ENCODE peak calls at places on chromosomes 11 and 22, in five cellular contexts. One of them, this sample, is unnamed.

GRCh38 chr11:125069008-125069407 is 5.9 kb downstream of the SLC37A2 start:
- DNase-seq in dorsolateral prefrontal cortex: no peak
- DNase-seq in A549: no peak
- DNase-seq in endothelial cell: no peak
- DNase-seq in osteocyte: no peak
- DNase-seq in this sample: no peak

GRCh38 chr11:7490535-7490934 is 5.2 kb downstream of the OLFML1 start:
- DNase-seq in osteocyte: no peak
- DNase-seq in endothelial cell: no peak
- DNase-seq in dorsolateral prefrontal cortex: no peak
- DNase-seq in A549: no peak
- DNase-seq in this sample: no peak

GRCh38 chr11:68354181-68354872 is 41.9 kb downstream of the LRP5 start:
- DNase-seq in endothelial cell: no peak
- DNase-seq in dorsolateral prefrontal cortex: no peak
- DNase-seq in osteocyte: peak; percentile 94
- DNase-seq in A549: peak; percentile 91
- DNase-seq in this sample: no peak

GRCh38 chr11:125166347-125166841 is 1.8 kb downstream of the PKNOX2 start:
- DNase-seq in endothelial cell: peak; percentile 45
- DNase-seq in osteocyte: no peak
- DNase-seq in A549: no peak
- DNase-seq in dorsolateral prefrontal cortex: no peak
- DNase-seq in this sample: no peak

GRCh38 chr11:61874460-61874809 is 16.9 kb downstream of the FADS3 start:
- DNase-seq in endothelial cell: no peak
- DNase-seq in dorsolateral prefrontal cortex: no peak
- DNase-seq in osteocyte: no peak
- DNase-seq in A549: no peak
- DNase-seq in this sample: no peak

GRCh38 chr11:33476945-33477584 is 219.9 kb downstream of the HIPK3 start:
- DNase-seq in dorsolateral prefrontal cortex: no peak
- DNase-seq in osteocyte: no peak
- DNase-seq in A549: no peak
- DNase-seq in endothelial cell: no peak
- DNase-seq in this sample: no peak

GRCh38 chr11:59112494-59112893 is 5.5 kb downstream of the FAM111B start:
- DNase-seq in endothelial cell: no peak
- DNase-seq in dorsolateral prefrontal cortex: no peak
- DNase-seq in A549: no peak
- DNase-seq in osteocyte: no peak
- DNase-seq in this sample: no peak

GRCh38 chr11:73154178-73154577 is 12.1 kb upstream of the FCHSD2 start:
- DNase-seq in endothelial cell: no peak
- DNase-seq in A549: no peak
- DNase-seq in osteocyte: no peak
- DNase-seq in dorsolateral prefrontal cortex: no peak
- DNase-seq in this sample: peak; percentile 54

GRCh38 chr11:113871331-113871730 is 4.0 kb downstream of the USP28 start:
- DNase-seq in osteocyte: no peak
- DNase-seq in A549: no peak
- DNase-seq in dorsolateral prefrontal cortex: no peak
- DNase-seq in endothelial cell: no peak
- DNase-seq in this sample: no peak

DNA sequence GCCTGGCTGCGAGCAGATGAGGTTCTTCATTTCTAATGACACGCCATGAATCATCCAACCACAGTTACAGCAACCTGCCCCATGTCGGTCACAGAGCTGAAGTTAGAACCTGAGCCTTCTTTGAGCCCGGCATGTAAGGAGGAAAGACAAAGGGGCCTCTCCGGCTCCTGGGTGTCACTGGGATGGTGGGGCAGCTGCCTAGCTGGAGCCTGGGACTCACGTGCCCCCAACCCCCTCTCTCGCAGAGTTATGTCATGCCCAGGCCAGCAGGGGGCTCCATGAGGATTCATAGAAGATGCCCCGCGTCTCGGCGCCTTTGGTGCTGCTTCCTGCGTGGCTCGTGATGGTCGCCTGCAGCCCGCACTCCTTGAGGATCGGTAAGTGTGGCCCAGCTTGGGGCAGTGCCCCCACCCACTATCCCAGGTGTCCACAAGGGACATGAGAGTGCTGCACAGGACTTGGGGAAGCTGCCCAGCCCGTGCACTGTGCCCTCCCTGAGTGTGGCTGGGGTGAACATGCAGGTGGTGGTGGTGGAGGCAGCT is 148.5 kb downstream of the GRIK4 start:
- DNase-seq in A549: peak; percentile 33
- DNase-seq in osteocyte: no peak
- DNase-seq in endothelial cell: peak; percentile 67
- DNase-seq in dorsolateral prefrontal cortex: no peak
- DNase-seq in this sample: peak; percentile 34
- TF ChIP-seq CTCF in A549: peak; percentile 32
- TF ChIP-seq CTCF in osteocyte: peak; percentile 37
- TF ChIP-seq CTCF in endothelial cell: peak; percentile 79
- TF ChIP-seq CTCF in dorsolateral prefrontal cortex: peak; percentile 47
- TF ChIP-seq CTCF in this sample: peak; percentile 38

GRCh38 chr22:38398609-38399401 is 56.2 kb downstream of the KCNJ4 start:
- DNase-seq in dorsolateral prefrontal cortex: peak; percentile 82
- DNase-seq in A549: peak; percentile 78
- DNase-seq in osteocyte: peak; percentile 95
- DNase-seq in endothelial cell: peak; percentile 91
- DNase-seq in this sample: peak; percentile 86
- TF ChIP-seq CTCF in dorsolateral prefrontal cortex: peak; percentile 14
- TF ChIP-seq CTCF in A549: no peak
- TF ChIP-seq CTCF in osteocyte: peak; percentile 16
- TF ChIP-seq CTCF in endothelial cell: no peak
- TF ChIP-seq CTCF in this sample: no peak

GRCh38 chr11:117564321-117564720 is 232.7 kb downstream of the DSCAML1 start:
- DNase-seq in dorsolateral prefrontal cortex: peak; percentile 34
- DNase-seq in endothelial cell: no peak
- DNase-seq in A549: no peak
- DNase-seq in osteocyte: no peak
- DNase-seq in this sample: no peak
- TF ChIP-seq CTCF in dorsolateral prefrontal cortex: no peak
- TF ChIP-seq CTCF in endothelial cell: no peak
- TF ChIP-seq CTCF in A549: no peak
- TF ChIP-seq CTCF in osteocyte: no peak
- TF ChIP-seq CTCF in this sample: no peak

GRCh38 chr22:39294571-39295468 is 24.6 kb downstream of the RPL3 start:
- DNase-seq in dorsolateral prefrontal cortex: no peak
- DNase-seq in osteocyte: no peak
- DNase-seq in endothelial cell: no peak
- DNase-seq in A549: no peak
- DNase-seq in this sample: no peak
- TF ChIP-seq CTCF in dorsolateral prefrontal cortex: no peak
- TF ChIP-seq CTCF in osteocyte: no peak
- TF ChIP-seq CTCF in endothelial cell: no peak
- TF ChIP-seq CTCF in A549: no peak
- TF ChIP-seq CTCF in this sample: no peak

GRCh38 chr22:19703869-19704268 is 10.4 kb upstream of the SEPTIN5 start:
- DNase-seq in endothelial cell: no peak
- DNase-seq in dorsolateral prefrontal cortex: no peak
- DNase-seq in osteocyte: no peak
- DNase-seq in A549: no peak
- DNase-seq in this sample: no peak

GRCh38 chr22:19706661-19707151 is 7.6 kb upstream of the SEPTIN5 start:
- DNase-seq in endothelial cell: no peak
- DNase-seq in dorsolateral prefrontal cortex: no peak
- DNase-seq in osteocyte: no peak
- DNase-seq in A549: no peak
- DNase-seq in this sample: no peak

GRCh38 chr22:19707347-19708322 is 6.7 kb upstream of the SEPTIN5 start:
- DNase-seq in dorsolateral prefrontal cortex: peak; percentile 31
- DNase-seq in A549: no peak
- DNase-seq in endothelial cell: no peak
- DNase-seq in osteocyte: no peak
- DNase-seq in this sample: no peak

GRCh38 chr22:19704355-19705015 is 9.8 kb upstream of the SEPTIN5 start:
- DNase-seq in dorsolateral prefrontal cortex: no peak
- DNase-seq in endothelial cell: no peak
- DNase-seq in A549: no peak
- DNase-seq in osteocyte: no peak
- DNase-seq in this sample: no peak

DNA sequence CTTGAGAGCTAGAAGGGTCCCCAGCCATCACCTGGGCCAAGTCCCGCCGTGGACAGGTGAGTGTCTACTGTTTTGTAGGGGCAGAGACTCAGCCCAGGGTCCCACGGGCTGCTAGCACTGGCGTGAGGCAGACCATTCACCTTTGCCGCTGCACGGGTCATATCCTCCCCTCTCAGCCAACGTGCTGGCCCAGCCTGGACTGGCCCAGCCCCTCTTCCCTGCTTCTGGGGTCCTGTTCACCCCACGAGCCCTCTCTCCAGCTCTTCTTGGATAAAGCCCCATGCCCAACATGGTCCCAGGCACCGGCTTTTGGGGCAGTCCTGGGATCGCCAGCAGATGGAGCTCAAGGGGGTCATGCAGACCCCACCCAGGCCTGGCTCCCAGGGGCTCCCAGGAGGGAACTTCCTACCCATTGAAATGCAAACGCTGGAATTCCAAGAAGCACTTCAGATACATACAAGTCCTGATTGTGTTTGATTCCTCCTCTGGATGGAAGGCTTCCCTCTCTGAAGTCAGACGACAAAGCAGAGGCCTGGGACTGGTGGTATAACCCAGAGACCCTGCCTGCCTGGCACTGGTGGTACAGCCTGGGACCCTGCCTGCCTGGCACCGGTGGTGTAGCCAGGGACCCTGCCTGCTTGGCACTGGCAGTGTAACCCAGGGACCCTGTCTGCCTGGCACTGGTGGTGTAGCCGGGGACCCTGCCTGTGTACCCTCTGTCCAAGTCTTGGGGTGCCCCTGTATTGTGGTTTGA is 8.9 kb upstream of the SEPTIN5 start:
- DNase-seq in dorsolateral prefrontal cortex: no peak
- DNase-seq in A549: no peak
- DNase-seq in endothelial cell: no peak
- DNase-seq in osteocyte: no peak
- DNase-seq in this sample: no peak
- TF ChIP-seq CTCF in dorsolateral prefrontal cortex: no peak
- TF ChIP-seq CTCF in A549: no peak
- TF ChIP-seq CTCF in endothelial cell: no peak
- TF ChIP-seq CTCF in osteocyte: peak; percentile 24
- TF ChIP-seq CTCF in this sample: no peak

DNA sequence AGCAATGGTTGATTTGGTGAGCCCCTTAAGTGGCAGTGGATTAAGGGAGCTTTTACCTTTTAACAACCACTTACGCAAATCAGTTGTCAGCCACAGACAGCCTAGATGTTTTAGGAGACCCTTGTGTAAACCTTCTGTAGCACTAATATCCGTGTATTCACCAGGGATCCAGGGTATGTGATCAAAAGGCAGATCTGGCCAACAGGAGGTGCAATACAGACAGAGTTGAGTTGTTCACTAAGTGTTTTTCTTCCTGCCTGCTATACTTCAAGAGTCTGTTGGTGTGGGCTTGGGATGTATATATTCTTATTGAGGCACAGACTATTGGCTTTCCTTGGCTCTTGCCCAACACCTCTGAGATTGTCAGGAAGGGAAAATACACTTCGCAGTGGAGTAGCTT is 175.1 kb downstream of the FAT3 start:
- DNase-seq in dorsolateral prefrontal cortex: no peak
- DNase-seq in A549: no peak
- DNase-seq in osteocyte: no peak
- DNase-seq in endothelial cell: no peak
- DNase-seq in this sample: no peak
- TF ChIP-seq CTCF in dorsolateral prefrontal cortex: no peak
- TF ChIP-seq CTCF in A549: no peak
- TF ChIP-seq CTCF in osteocyte: peak; percentile 27
- TF ChIP-seq CTCF in endothelial cell: no peak
- TF ChIP-seq CTCF in this sample: no peak

GRCh38 chr11:77191429-77191822 is 63.4 kb downstream of the MYO7A start:
- DNase-seq in A549: peak; percentile 58
- DNase-seq in osteocyte: no peak
- DNase-seq in endothelial cell: no peak
- DNase-seq in dorsolateral prefrontal cortex: no peak
- DNase-seq in this sample: no peak

GRCh38 chr11:77190331-77191075 is 62.5 kb downstream of the MYO7A start:
- DNase-seq in A549: peak; percentile 21
- DNase-seq in endothelial cell: no peak
- DNase-seq in dorsolateral prefrontal cortex: no peak
- DNase-seq in osteocyte: no peak
- DNase-seq in this sample: no peak

GRCh38 chr11:77193915-77194830 is 66.1 kb downstream of the MYO7A start:
- DNase-seq in dorsolateral prefrontal cortex: no peak
- DNase-seq in endothelial cell: no peak
- DNase-seq in osteocyte: no peak
- DNase-seq in A549: no peak
- DNase-seq in this sample: no peak

GRCh38 chr11:77193167-77193566 is 65.1 kb downstream of the MYO7A start:
- DNase-seq in endothelial cell: no peak
- DNase-seq in dorsolateral prefrontal cortex: no peak
- DNase-seq in A549: no peak
- DNase-seq in osteocyte: no peak
- DNase-seq in this sample: no peak

DNA sequence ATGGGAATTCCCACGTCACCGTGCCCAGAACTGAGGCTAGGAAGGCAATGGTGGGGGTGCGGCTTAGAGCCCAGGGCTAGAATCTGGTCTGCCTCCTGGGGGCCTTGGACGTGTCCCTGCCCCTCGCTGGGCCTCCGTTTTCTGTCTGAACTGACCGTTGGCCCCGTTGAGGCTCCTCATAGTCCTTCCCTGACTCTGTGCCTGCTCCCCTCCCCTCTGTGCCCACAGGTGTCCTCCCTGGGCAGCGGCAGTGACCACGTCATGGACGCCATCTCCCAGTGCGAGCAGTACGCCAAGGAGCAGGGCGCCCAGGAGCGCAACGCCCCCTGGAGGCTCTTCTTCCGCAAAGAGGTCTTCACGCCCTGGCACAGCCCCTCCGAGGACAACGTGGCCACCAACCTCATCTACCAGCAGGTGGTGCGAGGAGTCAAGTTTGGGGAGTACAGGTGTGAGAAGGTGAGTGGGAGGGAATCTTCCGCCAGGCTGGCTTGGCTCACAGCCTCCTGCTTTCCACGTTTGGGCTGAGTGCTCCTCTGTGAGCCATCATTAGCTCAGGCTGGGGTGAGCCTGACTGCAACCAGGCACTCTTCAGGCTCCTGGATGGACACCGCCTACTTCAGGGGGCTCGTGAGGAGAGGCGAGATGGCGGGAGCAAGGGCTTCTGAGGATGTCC is 63.9 kb downstream of the MYO7A start:
- DNase-seq in dorsolateral prefrontal cortex: no peak
- DNase-seq in osteocyte: no peak
- DNase-seq in A549: peak; percentile 94
- DNase-seq in endothelial cell: peak; percentile 86
- DNase-seq in this sample: peak; percentile 82
- TF ChIP-seq CTCF in dorsolateral prefrontal cortex: peak; percentile 46
- TF ChIP-seq CTCF in osteocyte: peak; percentile 36
- TF ChIP-seq CTCF in A549: peak; percentile 99
- TF ChIP-seq CTCF in endothelial cell: peak; percentile 79
- TF ChIP-seq CTCF in this sample: peak; percentile 75